ENCODE peak calls at places on chromosome 11, in seven cellular contexts. One of them, this sample, is unnamed.

GRCh38 chr11:9090488-9091043 is 833 bp downstream of the SCUBE2 start:
- DNase-seq in fibroblast of mammary gland: no peak
- DNase-seq in HL-60: no peak
- DNase-seq in HEK293T: no peak
- DNase-seq in NCI-H1436: no peak
- DNase-seq in dorsolateral prefrontal cortex: no peak
- DNase-seq in amniotic epithelial cell: no peak
- DNase-seq in this sample: no peak

GRCh38 chr11:17744151-17744940 is 9.8 kb downstream of the KCNC1 start:
- DNase-seq in fibroblast of mammary gland: peak
- DNase-seq in NCI-H1436: no peak
- DNase-seq in dorsolateral prefrontal cortex: peak
- DNase-seq in HL-60: no peak
- DNase-seq in amniotic epithelial cell: no peak
- DNase-seq in HEK293T: no peak
- DNase-seq in this sample: no peak

GRCh38 chr11:47616726-47617416 is 22.7 kb upstream of the C1QTNF4 start:
- DNase-seq in dorsolateral prefrontal cortex: peak
- DNase-seq in amniotic epithelial cell: peak
- DNase-seq in NCI-H1436: no peak
- DNase-seq in fibroblast of mammary gland: peak
- DNase-seq in HEK293T: peak
- DNase-seq in HL-60: peak
- DNase-seq in this sample: no peak

GRCh38 chr11:85269109-85269508 is 358.0 kb downstream of the DLG2 start:
- DNase-seq in amniotic epithelial cell: no peak
- DNase-seq in HL-60: no peak
- DNase-seq in HEK293T: no peak
- DNase-seq in dorsolateral prefrontal cortex: no peak
- DNase-seq in fibroblast of mammary gland: no peak
- DNase-seq in NCI-H1436: no peak
- DNase-seq in this sample: no peak

GRCh38 chr11:128042290-128042751 is 545.0 kb downstream of the ETS1 start:
- DNase-seq in HEK293T: no peak
- DNase-seq in fibroblast of mammary gland: no peak
- DNase-seq in HL-60: no peak
- DNase-seq in amniotic epithelial cell: no peak
- DNase-seq in NCI-H1436: no peak
- DNase-seq in dorsolateral prefrontal cortex: no peak
- DNase-seq in this sample: no peak

GRCh38 chr11:113363406-113363805 is 24.2 kb upstream of the ANKK1 start:
- DNase-seq in dorsolateral prefrontal cortex: no peak
- DNase-seq in amniotic epithelial cell: peak
- DNase-seq in NCI-H1436: no peak
- DNase-seq in HL-60: no peak
- DNase-seq in HEK293T: no peak
- DNase-seq in fibroblast of mammary gland: no peak
- DNase-seq in this sample: no peak

GRCh38 chr11:103486609-103487008 is 377.4 kb downstream of the DYNC2H1 start:
- DNase-seq in HEK293T: no peak
- DNase-seq in dorsolateral prefrontal cortex: no peak
- DNase-seq in HL-60: no peak
- DNase-seq in fibroblast of mammary gland: peak
- DNase-seq in NCI-H1436: no peak
- DNase-seq in amniotic epithelial cell: peak
- DNase-seq in this sample: no peak

GRCh38 chr11:2088746-2089535 is 50.2 kb downstream of the IGF2 start:
- DNase-seq in NCI-H1436: no peak
- DNase-seq in amniotic epithelial cell: no peak
- DNase-seq in fibroblast of mammary gland: no peak
- DNase-seq in HL-60: no peak
- DNase-seq in dorsolateral prefrontal cortex: peak
- DNase-seq in HEK293T: peak
- DNase-seq in this sample: no peak

GRCh38 chr11:21810650-21811049 is 382.2 kb upstream of the ANO5 start:
- DNase-seq in NCI-H1436: no peak
- DNase-seq in HEK293T: no peak
- DNase-seq in dorsolateral prefrontal cortex: no peak
- DNase-seq in amniotic epithelial cell: no peak
- DNase-seq in fibroblast of mammary gland: no peak
- DNase-seq in HL-60: no peak
- DNase-seq in this sample: no peak

GRCh38 chr11:2572491-2573239 is 127.1 kb downstream of the KCNQ1OT1 start:
- DNase-seq in NCI-H1436: no peak
- DNase-seq in HL-60: no peak
- DNase-seq in amniotic epithelial cell: no peak
- DNase-seq in HEK293T: no peak
- DNase-seq in dorsolateral prefrontal cortex: peak
- DNase-seq in fibroblast of mammary gland: no peak
- DNase-seq in this sample: no peak

GRCh38 chr11:45815747-45816146 is 10.8 kb downstream of the SLC35C1 start:
- DNase-seq in amniotic epithelial cell: peak
- DNase-seq in fibroblast of mammary gland: peak
- DNase-seq in dorsolateral prefrontal cortex: no peak
- DNase-seq in HL-60: no peak
- DNase-seq in HEK293T: peak
- DNase-seq in NCI-H1436: no peak
- DNase-seq in this sample: no peak

GRCh38 chr11:61120865-61121831 is 18.9 kb downstream of the CD5 start:
- DNase-seq in dorsolateral prefrontal cortex: peak
- DNase-seq in HL-60: no peak
- DNase-seq in fibroblast of mammary gland: peak
- DNase-seq in amniotic epithelial cell: peak
- DNase-seq in HEK293T: no peak
- DNase-seq in NCI-H1436: no peak
- DNase-seq in this sample: no peak

GRCh38 chr11:61004841-61005240 is 33.4 kb downstream of the CD6 start:
- DNase-seq in fibroblast of mammary gland: no peak
- DNase-seq in HL-60: no peak
- DNase-seq in dorsolateral prefrontal cortex: no peak
- DNase-seq in NCI-H1436: no peak
- DNase-seq in amniotic epithelial cell: peak
- DNase-seq in HEK293T: no peak
- DNase-seq in this sample: no peak

GRCh38 chr11:2586091-2586792 is 113.6 kb downstream of the KCNQ1OT1 start:
- DNase-seq in HL-60: no peak
- DNase-seq in NCI-H1436: no peak
- DNase-seq in amniotic epithelial cell: no peak
- DNase-seq in HEK293T: no peak
- DNase-seq in dorsolateral prefrontal cortex: no peak
- DNase-seq in fibroblast of mammary gland: no peak
- DNase-seq in this sample: no peak

GRCh38 chr11:109971184-109971523 is 122.0 kb upstream of the ZC3H12C start:
- DNase-seq in HL-60: no peak
- DNase-seq in amniotic epithelial cell: peak
- DNase-seq in NCI-H1436: peak
- DNase-seq in fibroblast of mammary gland: peak
- DNase-seq in dorsolateral prefrontal cortex: no peak
- DNase-seq in HEK293T: no peak
- DNase-seq in this sample: no peak

GRCh38 chr11:105108247-105108646 is 31.3 kb downstream of the CARD18 start:
- DNase-seq in HL-60: no peak
- DNase-seq in amniotic epithelial cell: no peak
- DNase-seq in fibroblast of mammary gland: no peak
- DNase-seq in NCI-H1436: no peak
- DNase-seq in dorsolateral prefrontal cortex: no peak
- DNase-seq in HEK293T: no peak
- DNase-seq in this sample: no peak

GRCh38 chr11:16088774-16089173 is 267.6 kb downstream of the SOX6 start:
- DNase-seq in amniotic epithelial cell: no peak
- DNase-seq in NCI-H1436: no peak
- DNase-seq in HEK293T: no peak
- DNase-seq in fibroblast of mammary gland: no peak
- DNase-seq in dorsolateral prefrontal cortex: no peak
- DNase-seq in HL-60: no peak
- DNase-seq in this sample: no peak

GRCh38 chr11:65488273-65489058 is 10.4 kb upstream of the MALAT1 start:
- DNase-seq in HEK293T: no peak
- DNase-seq in amniotic epithelial cell: peak
- DNase-seq in HL-60: no peak
- DNase-seq in NCI-H1436: no peak
- DNase-seq in fibroblast of mammary gland: peak
- DNase-seq in dorsolateral prefrontal cortex: peak
- DNase-seq in this sample: no peak

GRCh38 chr11:47001666-47002285 is 65.2 kb downstream of the CSTPP1 start:
- DNase-seq in HL-60: peak
- DNase-seq in fibroblast of mammary gland: peak
- DNase-seq in HEK293T: no peak
- DNase-seq in amniotic epithelial cell: no peak
- DNase-seq in dorsolateral prefrontal cortex: no peak
- DNase-seq in NCI-H1436: peak
- DNase-seq in this sample: no peak

GRCh38 chr11:126137146-126137545 is 74.3 kb downstream of the RPUSD4 start:
- DNase-seq in fibroblast of mammary gland: peak
- DNase-seq in HL-60: no peak
- DNase-seq in dorsolateral prefrontal cortex: no peak
- DNase-seq in NCI-H1436: no peak
- DNase-seq in HEK293T: no peak
- DNase-seq in amniotic epithelial cell: peak
- DNase-seq in this sample: no peak